ENCODE peak calls at places on chromosome 14, in four cellular contexts. One of them, this sample, is unnamed.

GRCh38 chr14:93137864-93138263 is 22.1 kb upstream of the ITPK1 start:
- DNase-seq in hypothalamus: no peak
- DNase-seq in adrenal gland: peak; percentile 37
- DNase-seq in NCI-H82: peak; percentile 67
- DNase-seq in this sample: peak; percentile 91

GRCh38 chr14:105138551-105139111 is 29.9 kb downstream of the JAG2 start:
- DNase-seq in hypothalamus: no peak
- DNase-seq in adrenal gland: no peak
- DNase-seq in NCI-H82: no peak
- DNase-seq in this sample: no peak

GRCh38 chr14:94460631-94461416 is 8.2 kb upstream of the SERPINA11 start:
- DNase-seq in hypothalamus: no peak
- DNase-seq in adrenal gland: no peak
- DNase-seq in NCI-H82: no peak
- DNase-seq in this sample: no peak

GRCh38 chr14:29166507-29166906 is 399.9 kb downstream of the FOXG1 start:
- DNase-seq in adrenal gland: no peak
- DNase-seq in hypothalamus: no peak
- DNase-seq in NCI-H82: peak; percentile 15
- DNase-seq in this sample: no peak

GRCh38 chr14:101035466-101036225 is 132.1 kb upstream of the RTL1 start:
- DNase-seq in adrenal gland: peak; percentile 16
- DNase-seq in NCI-H82: no peak
- DNase-seq in hypothalamus: no peak
- DNase-seq in this sample: no peak

GRCh38 chr14:90295870-90296516 is 35.7 kb downstream of the NRDE2 start:
- DNase-seq in NCI-H82: no peak
- DNase-seq in hypothalamus: no peak
- DNase-seq in adrenal gland: no peak
- DNase-seq in this sample: no peak

GRCh38 chr14:65423986-65424385 is 11.5 kb downstream of the FUT8 start:
- DNase-seq in adrenal gland: no peak
- DNase-seq in hypothalamus: no peak
- DNase-seq in NCI-H82: no peak
- DNase-seq in this sample: peak; percentile 72

GRCh38 chr14:77099425-77100167 is 1.5 kb downstream of the CIPC start:
- DNase-seq in NCI-H82: peak; percentile 22
- DNase-seq in adrenal gland: no peak
- DNase-seq in hypothalamus: no peak
- DNase-seq in this sample: no peak

GRCh38 chr14:58296731-58297130 is 1.6 kb upstream of the ARID4A start:
- DNase-seq in adrenal gland: no peak
- DNase-seq in NCI-H82: no peak
- DNase-seq in hypothalamus: no peak
- DNase-seq in this sample: no peak

GRCh38 chr14:53670701-53671100 is 285.9 kb downstream of the BMP4 start:
- DNase-seq in NCI-H82: no peak
- DNase-seq in hypothalamus: no peak
- DNase-seq in adrenal gland: no peak
- DNase-seq in this sample: no peak

GRCh38 chr14:103103461-103104388 is 9.2 kb downstream of the EXOC3L4 start:
- DNase-seq in hypothalamus: no peak
- DNase-seq in adrenal gland: no peak
- DNase-seq in NCI-H82: peak; percentile 81
- DNase-seq in this sample: peak; percentile 60

GRCh38 chr14:91264151-91265150 is 19.9 kb upstream of the GPR68 start:
- DNase-seq in NCI-H82: no peak
- DNase-seq in hypothalamus: no peak
- DNase-seq in adrenal gland: peak; percentile 41
- DNase-seq in this sample: no peak

GRCh38 chr14:20976291-20976690 is 13.5 kb upstream of the METTL17 start:
- DNase-seq in adrenal gland: no peak
- DNase-seq in hypothalamus: no peak
- DNase-seq in NCI-H82: no peak
- DNase-seq in this sample: no peak

GRCh38 chr14:90714811-90715210 is 101.4 kb downstream of the TTC7B start:
- DNase-seq in NCI-H82: no peak
- DNase-seq in hypothalamus: no peak
- DNase-seq in adrenal gland: no peak
- DNase-seq in this sample: no peak

GRCh38 chr14:52338282-52338681 is 24.2 kb downstream of the PTGER2 start:
- DNase-seq in adrenal gland: no peak
- DNase-seq in hypothalamus: no peak
- DNase-seq in NCI-H82: peak; percentile 77
- DNase-seq in this sample: no peak

GRCh38 chr14:105138021-105138541 is 30.5 kb downstream of the JAG2 start:
- DNase-seq in hypothalamus: no peak
- DNase-seq in NCI-H82: no peak
- DNase-seq in adrenal gland: no peak
- DNase-seq in this sample: no peak

GRCh38 chr14:91899213-91899612 is 31.9 kb upstream of the TC2N start:
- DNase-seq in NCI-H82: peak; percentile 34
- DNase-seq in adrenal gland: no peak
- DNase-seq in hypothalamus: no peak
- DNase-seq in this sample: no peak

This sample was measured in NCI-H510A treated with DMSO at 0.1 percent for 48 hours.